ENCODE peak calls at places on chromosome 20, in five cellular contexts. One of them, this sample, is unnamed.

GRCh38 chr20:10519361-10520048 is 84.4 kb downstream of the SLX4IP start:
- DNase-seq in neuronal stem cell: no peak
- DNase-seq in IMR-90: peak
- DNase-seq in H9: no peak
- DNase-seq in mesenchymal stem cell: peak
- DNase-seq in this sample: no peak

GRCh38 chr20:10634683-10635411 is 39.0 kb downstream of the JAG1 start:
- DNase-seq in neuronal stem cell: no peak
- DNase-seq in IMR-90: peak
- DNase-seq in H9: no peak
- DNase-seq in mesenchymal stem cell: peak
- DNase-seq in this sample: peak

GRCh38 chr20:25574411-25574810 is 10.9 kb downstream of the NINL start:
- DNase-seq in neuronal stem cell: no peak
- DNase-seq in IMR-90: peak
- DNase-seq in H9: no peak
- DNase-seq in mesenchymal stem cell: peak
- DNase-seq in this sample: peak

GRCh38 chr20:37379967-37380828 is 34.3 kb downstream of the SRC start:
- DNase-seq in neuronal stem cell: no peak
- DNase-seq in IMR-90: peak
- DNase-seq in H9: no peak
- DNase-seq in mesenchymal stem cell: peak
- DNase-seq in this sample: no peak

GRCh38 chr20:62774076-62774714 is 22.1 kb upstream of the MRGBP start:
- DNase-seq in neuronal stem cell: no peak
- DNase-seq in IMR-90: no peak
- DNase-seq in H9: no peak
- DNase-seq in mesenchymal stem cell: no peak
- DNase-seq in this sample: no peak

GRCh38 chr20:1185316-1185741 is 548 bp upstream of the TMEM74B start:
- DNase-seq in neuronal stem cell: peak
- DNase-seq in IMR-90: no peak
- DNase-seq in H9: no peak
- DNase-seq in mesenchymal stem cell: peak
- DNase-seq in this sample: peak

GRCh38 chr20:33915726-33916331 is 77.9 kb upstream of the RALY start:
- DNase-seq in neuronal stem cell: no peak
- DNase-seq in IMR-90: no peak
- DNase-seq in H9: peak
- DNase-seq in mesenchymal stem cell: no peak
- DNase-seq in this sample: peak

GRCh38 chr20:8646026-8646425 is 422.9 kb upstream of the PLCB4 start:
- DNase-seq in neuronal stem cell: no peak
- DNase-seq in IMR-90: peak
- DNase-seq in H9: no peak
- DNase-seq in mesenchymal stem cell: peak
- DNase-seq in this sample: no peak

GRCh38 chr20:57680934-57681914 is 28.6 kb downstream of the PMEPA1 start:
- DNase-seq in neuronal stem cell: no peak
- DNase-seq in IMR-90: no peak
- DNase-seq in H9: no peak
- DNase-seq in mesenchymal stem cell: no peak
- DNase-seq in this sample: peak

GRCh38 chr20:30816182-30816645 is 441.2 kb upstream of the DEFB115 start:
- DNase-seq in neuronal stem cell: no peak
- DNase-seq in IMR-90: no peak
- DNase-seq in H9: peak
- DNase-seq in mesenchymal stem cell: no peak
- DNase-seq in this sample: no peak

GRCh38 chr20:24949756-24950127 is 673 bp downstream of the CST7 start:
- DNase-seq in neuronal stem cell: no peak
- DNase-seq in IMR-90: no peak
- DNase-seq in H9: peak
- DNase-seq in mesenchymal stem cell: no peak
- DNase-seq in this sample: peak

GRCh38 chr20:52793339-52793963 is 178.7 kb upstream of the TSHZ2 start:
- DNase-seq in neuronal stem cell: no peak
- DNase-seq in IMR-90: no peak
- DNase-seq in H9: no peak
- DNase-seq in mesenchymal stem cell: no peak
- DNase-seq in this sample: no peak

GRCh38 chr20:41649489-41649888 is 31.3 kb upstream of the CHD6 start:
- DNase-seq in neuronal stem cell: no peak
- DNase-seq in IMR-90: no peak
- DNase-seq in H9: no peak
- DNase-seq in mesenchymal stem cell: no peak
- DNase-seq in this sample: no peak

GRCh38 chr20:44098256-44098630 is 88.7 kb downstream of the JPH2 start:
- DNase-seq in neuronal stem cell: no peak
- DNase-seq in IMR-90: no peak
- DNase-seq in H9: no peak
- DNase-seq in mesenchymal stem cell: no peak
- DNase-seq in this sample: no peak

GRCh38 chr20:40617594-40617993 is 71.4 kb downstream of the MAFB start:
- DNase-seq in neuronal stem cell: no peak
- DNase-seq in IMR-90: no peak
- DNase-seq in H9: no peak
- DNase-seq in mesenchymal stem cell: no peak
- DNase-seq in this sample: no peak

GRCh38 chr20:45469336-45470261 is at the start of gene WFDC2:
- DNase-seq in neuronal stem cell: no peak
- DNase-seq in IMR-90: no peak
- DNase-seq in H9: peak
- DNase-seq in mesenchymal stem cell: no peak
- DNase-seq in this sample: no peak
- H2BK120ac ChIP-seq in neuronal stem cell: peak
- H2BK120ac ChIP-seq in IMR-90: no peak
- H2BK120ac ChIP-seq in H9: no peak
- H2BK120ac ChIP-seq in mesenchymal stem cell: no peak
- H2BK120ac ChIP-seq in this sample: peak

GRCh38 chr20:3456648-3457047 is 14.2 kb upstream of the ATRN start:
- DNase-seq in neuronal stem cell: no peak
- DNase-seq in IMR-90: no peak
- DNase-seq in H9: no peak
- DNase-seq in mesenchymal stem cell: no peak
- DNase-seq in this sample: no peak

GRCh38 chr20:3449319-3449718 is 21.5 kb upstream of the ATRN start:
- DNase-seq in neuronal stem cell: peak
- DNase-seq in IMR-90: no peak
- DNase-seq in H9: peak
- DNase-seq in mesenchymal stem cell: no peak
- DNase-seq in this sample: no peak

GRCh38 chr20:3452690-3453089 is 18.1 kb upstream of the ATRN start:
- DNase-seq in neuronal stem cell: no peak
- DNase-seq in IMR-90: no peak
- DNase-seq in H9: no peak
- DNase-seq in mesenchymal stem cell: no peak
- DNase-seq in this sample: peak

GRCh38 chr20:3454821-3455220 is 16.0 kb upstream of the ATRN start:
- DNase-seq in neuronal stem cell: no peak
- DNase-seq in IMR-90: no peak
- DNase-seq in H9: no peak
- DNase-seq in mesenchymal stem cell: no peak
- DNase-seq in this sample: no peak

GRCh38 chr20:3452127-3452526 is 18.7 kb upstream of the ATRN start:
- DNase-seq in neuronal stem cell: no peak
- DNase-seq in IMR-90: no peak
- DNase-seq in H9: no peak
- DNase-seq in mesenchymal stem cell: no peak
- DNase-seq in this sample: no peak
- H3K14ac ChIP-seq in neuronal stem cell: no peak
- H3K14ac ChIP-seq in IMR-90: no peak
- H3K14ac ChIP-seq in H9: no peak
- H3K14ac ChIP-seq in mesenchymal stem cell: no peak
- H3K14ac ChIP-seq in this sample: no peak

DNA sequence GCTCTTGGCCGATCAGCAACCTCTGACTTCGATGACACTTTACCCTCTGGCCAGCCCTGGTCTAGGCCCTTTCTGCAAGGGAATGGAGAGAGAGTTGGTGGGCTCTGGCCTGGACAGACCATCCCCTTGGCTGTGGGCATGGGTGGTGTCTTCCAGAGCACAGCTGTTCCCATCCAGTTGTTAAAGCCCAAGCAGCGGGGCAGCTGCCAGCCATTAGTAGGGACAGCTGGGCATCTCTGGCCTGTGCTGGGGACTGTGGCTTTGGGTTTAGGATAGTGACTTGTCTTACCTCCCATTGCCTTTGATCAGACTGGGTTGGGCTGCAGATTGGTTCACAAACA is 2.8 kb downstream of the CDC25B start:
- DNase-seq in neuronal stem cell: no peak
- DNase-seq in IMR-90: no peak
- DNase-seq in H9: no peak
- DNase-seq in mesenchymal stem cell: no peak
- DNase-seq in this sample: no peak
- H2BK120ac ChIP-seq in neuronal stem cell: no peak
- H2BK120ac ChIP-seq in IMR-90: no peak
- H2BK120ac ChIP-seq in H9: no peak
- H2BK120ac ChIP-seq in mesenchymal stem cell: no peak
- H2BK120ac ChIP-seq in this sample: no peak

GRCh38 chr20:3203315-3204123 is 963 bp downstream of the DDRGK1 start:
- DNase-seq in neuronal stem cell: no peak
- DNase-seq in IMR-90: no peak
- DNase-seq in H9: no peak
- DNase-seq in mesenchymal stem cell: peak
- DNase-seq in this sample: peak

GRCh38 chr20:3199976-3200755 is 4.3 kb downstream of the DDRGK1 start:
- DNase-seq in neuronal stem cell: no peak
- DNase-seq in IMR-90: no peak
- DNase-seq in H9: no peak
- DNase-seq in mesenchymal stem cell: no peak
- DNase-seq in this sample: no peak

GRCh38 chr20:3209023-3209945 is at the start of gene ITPA:
- DNase-seq in neuronal stem cell: peak
- DNase-seq in IMR-90: peak
- DNase-seq in H9: peak
- DNase-seq in mesenchymal stem cell: peak
- DNase-seq in this sample: peak

GRCh38 chr20:3202965-3203314 is 1.5 kb downstream of the DDRGK1 start:
- DNase-seq in neuronal stem cell: no peak
- DNase-seq in IMR-90: no peak
- DNase-seq in H9: no peak
- DNase-seq in mesenchymal stem cell: no peak
- DNase-seq in this sample: no peak

GRCh38 chr20:3204124-3204794 is at the start of gene DDRGK1:
- DNase-seq in neuronal stem cell: peak
- DNase-seq in IMR-90: peak
- DNase-seq in H9: peak
- DNase-seq in mesenchymal stem cell: peak
- DNase-seq in this sample: peak
- H3K14ac ChIP-seq in neuronal stem cell: peak
- H3K14ac ChIP-seq in IMR-90: peak
- H3K14ac ChIP-seq in H9: peak
- H3K14ac ChIP-seq in mesenchymal stem cell: peak
- H3K14ac ChIP-seq in this sample: peak

GRCh38 chr20:3085571-3086072 is 1.1 kb upstream of the AVP start:
- DNase-seq in neuronal stem cell: no peak
- DNase-seq in IMR-90: no peak
- DNase-seq in H9: no peak
- DNase-seq in mesenchymal stem cell: no peak
- DNase-seq in this sample: no peak
- H2BK120ac ChIP-seq in neuronal stem cell: no peak
- H2BK120ac ChIP-seq in IMR-90: no peak
- H2BK120ac ChIP-seq in H9: no peak
- H2BK120ac ChIP-seq in mesenchymal stem cell: no peak
- H2BK120ac ChIP-seq in this sample: no peak

DNA sequence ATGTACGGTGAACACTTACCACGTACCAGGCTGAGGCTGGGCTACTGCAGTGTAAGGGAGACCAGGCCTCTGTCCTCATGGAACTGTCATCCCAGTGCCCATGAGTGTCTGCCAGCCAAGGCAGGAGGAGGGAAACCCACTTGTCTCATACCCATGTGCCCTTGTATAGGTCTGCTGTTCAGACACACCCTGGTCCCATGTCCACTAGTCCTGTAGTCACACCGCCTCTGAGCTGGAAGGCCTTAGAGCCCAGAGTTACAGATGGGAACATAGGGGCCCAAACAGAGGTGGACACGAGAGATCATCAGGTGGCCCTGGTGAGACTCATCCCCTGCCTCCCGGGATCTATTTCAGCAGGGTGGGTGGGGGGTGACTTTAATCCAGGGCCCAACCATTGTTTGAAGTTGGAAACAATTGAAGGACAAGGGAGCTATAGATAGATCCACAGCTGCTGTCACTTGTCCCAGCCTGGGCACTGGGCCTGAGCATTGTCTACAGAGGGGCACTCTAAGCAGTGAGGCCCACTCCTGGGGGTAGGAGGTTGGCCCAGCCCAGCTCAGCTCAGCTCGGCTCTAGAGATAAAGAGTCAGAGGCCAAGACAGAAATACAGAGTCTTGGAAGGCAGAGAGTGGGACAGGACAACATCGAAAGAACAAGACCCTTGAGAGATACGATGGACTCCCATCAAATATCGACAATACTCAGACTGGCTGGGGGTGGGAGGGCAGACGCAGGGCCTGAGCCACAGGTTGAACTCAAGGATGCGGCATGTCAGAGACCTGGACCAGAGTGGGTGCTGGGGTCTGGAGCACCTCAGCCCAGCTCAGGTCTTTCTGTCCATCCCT is 14.7 kb downstream of the MYH7B start:
- DNase-seq in neuronal stem cell: no peak
- DNase-seq in IMR-90: no peak
- DNase-seq in H9: no peak
- DNase-seq in mesenchymal stem cell: no peak
- DNase-seq in this sample: no peak
- H3K14ac ChIP-seq in neuronal stem cell: no peak
- H3K14ac ChIP-seq in IMR-90: no peak
- H3K14ac ChIP-seq in H9: no peak
- H3K14ac ChIP-seq in mesenchymal stem cell: peak
- H3K14ac ChIP-seq in this sample: no peak

DNA sequence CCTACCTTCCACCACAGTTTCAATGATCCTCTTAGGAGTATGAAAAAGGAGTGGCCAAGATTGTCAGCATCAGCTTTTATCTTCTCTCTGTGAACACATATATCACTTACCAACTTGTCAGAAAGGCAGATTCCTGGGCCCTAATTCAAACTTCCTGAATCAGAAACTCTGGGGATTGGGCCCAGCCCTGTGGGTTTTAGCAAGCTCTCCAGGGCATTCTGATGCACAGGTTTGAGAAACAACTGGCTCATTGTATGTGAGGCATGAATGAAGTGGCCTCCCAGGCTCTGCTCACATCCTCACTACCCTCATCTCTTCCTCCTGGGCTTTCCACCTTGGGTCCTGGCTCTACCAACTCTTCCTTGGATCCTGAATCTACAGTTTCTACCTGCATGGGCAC is 13.2 kb upstream of the THBD start:
- DNase-seq in neuronal stem cell: no peak
- DNase-seq in IMR-90: no peak
- DNase-seq in H9: no peak
- DNase-seq in mesenchymal stem cell: no peak
- DNase-seq in this sample: no peak
- H2BK120ac ChIP-seq in neuronal stem cell: no peak
- H2BK120ac ChIP-seq in IMR-90: no peak
- H2BK120ac ChIP-seq in H9: no peak
- H2BK120ac ChIP-seq in mesenchymal stem cell: no peak
- H2BK120ac ChIP-seq in this sample: no peak

This sample was measured in trophoblast cell.